ENCODE peak calls at places on chromosomes 2 and 18, in four cellular contexts. One of them, this sample, is unnamed.

GRCh38 chr2:134839649-134840048 is 1.2 kb downstream of the ACMSD start:
- DNase-seq in HCT116: no peak
- DNase-seq in H1: no peak
- DNase-seq in HepG2: no peak
- DNase-seq in this sample: no peak

GRCh38 chr2:200399636-200400035 is 93.1 kb downstream of the SPATS2L start:
- DNase-seq in HCT116: no peak
- DNase-seq in H1: no peak
- DNase-seq in HepG2: no peak
- DNase-seq in this sample: no peak

GRCh38 chr2:143264851-143265250 is 135.6 kb downstream of the ARHGAP15 start:
- DNase-seq in HCT116: no peak
- DNase-seq in H1: no peak
- DNase-seq in HepG2: no peak
- DNase-seq in this sample: no peak

GRCh38 chr2:149094217-149095015 is 55.9 kb downstream of the LYPD6B start:
- DNase-seq in HCT116: no peak
- DNase-seq in H1: no peak
- DNase-seq in HepG2: no peak
- DNase-seq in this sample: no peak

GRCh38 chr2:65913914-65914786 is 481.8 kb upstream of the SPRED2 start:
- DNase-seq in HCT116: no peak
- DNase-seq in H1: no peak
- DNase-seq in HepG2: no peak
- DNase-seq in this sample: no peak

GRCh38 chr18:60130289-60130688 is 230.5 kb downstream of the PMAIP1 start:
- DNase-seq in HCT116: no peak
- DNase-seq in H1: no peak
- DNase-seq in HepG2: no peak
- DNase-seq in this sample: peak

GRCh38 chr2:178271629-178272333 is 77.5 kb downstream of the OSBPL6 start:
- DNase-seq in HCT116: no peak
- DNase-seq in H1: no peak
- DNase-seq in HepG2: no peak
- DNase-seq in this sample: no peak

GRCh38 chr2:216015722-216016464 is 2.5 kb upstream of the MREG start:
- DNase-seq in HCT116: no peak
- DNase-seq in H1: no peak
- DNase-seq in HepG2: no peak
- DNase-seq in this sample: peak

GRCh38 chr18:12478269-12479057 is 70.7 kb downstream of the PRELID3A start:
- DNase-seq in HCT116: no peak
- DNase-seq in H1: no peak
- DNase-seq in HepG2: no peak
- DNase-seq in this sample: no peak

GRCh38 chr2:109351164-109351756 is 222.3 kb downstream of the SH3RF3 start:
- DNase-seq in HCT116: no peak
- DNase-seq in H1: peak
- DNase-seq in HepG2: no peak
- DNase-seq in this sample: no peak

GRCh38 chr2:113978524-113979171 is 88.8 kb downstream of the ACTR3 start:
- DNase-seq in HCT116: no peak
- DNase-seq in H1: no peak
- DNase-seq in HepG2: no peak
- DNase-seq in this sample: no peak
- TF ChIP-seq SP1 in HCT116: no peak
- TF ChIP-seq SP1 in H1: no peak
- TF ChIP-seq SP1 in HepG2: no peak
- TF ChIP-seq SP1 in this sample: no peak

DNA sequence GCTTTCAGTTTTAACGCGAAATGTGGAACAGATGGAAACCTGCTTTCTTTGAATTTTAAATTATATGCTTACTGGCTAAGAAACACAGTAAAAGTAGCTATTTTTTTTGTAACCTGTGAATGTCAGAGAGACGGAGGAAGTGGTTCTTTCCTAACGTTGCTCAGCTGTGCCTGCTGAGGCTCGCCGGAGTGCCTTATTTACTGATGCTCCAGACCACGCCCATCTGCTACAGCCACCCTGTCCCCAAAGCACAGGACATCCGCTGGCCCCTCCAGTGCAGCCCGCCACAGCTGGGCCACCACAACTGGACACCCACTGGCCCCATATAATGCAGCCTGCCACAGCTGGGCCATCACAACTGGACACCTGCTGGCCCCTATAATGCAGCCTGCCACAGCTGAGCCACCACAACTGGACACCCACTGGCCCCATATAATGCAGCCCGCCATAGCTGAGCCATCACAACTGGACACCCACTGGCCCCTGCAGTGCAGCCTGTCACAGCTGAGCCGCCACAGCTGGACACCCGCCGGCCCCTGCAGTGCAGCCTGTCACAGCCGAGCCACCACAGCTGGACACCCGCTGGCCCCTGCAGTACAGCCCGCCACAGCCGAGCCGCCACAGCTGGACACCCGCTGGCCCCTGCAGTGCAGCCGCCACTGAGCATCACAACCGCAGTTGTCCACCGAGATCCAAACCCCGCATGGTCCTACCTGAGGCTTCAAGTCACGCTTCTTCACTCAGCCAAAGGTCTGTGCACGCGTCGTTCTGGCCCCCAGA is 134.4 kb downstream of the PXDN start:
- DNase-seq in HCT116: no peak
- DNase-seq in H1: no peak
- DNase-seq in HepG2: no peak
- DNase-seq in this sample: no peak
- TF ChIP-seq FOSL1 in HCT116: no peak
- TF ChIP-seq FOSL1 in H1: no peak
- TF ChIP-seq FOSL1 in HepG2: no peak
- TF ChIP-seq FOSL1 in this sample: no peak

GRCh38 chr2:164068063-164068462 is 332.3 kb upstream of the FIGN start:
- DNase-seq in HCT116: no peak
- DNase-seq in H1: no peak
- DNase-seq in HepG2: no peak
- DNase-seq in this sample: no peak

GRCh38 chr2:164069542-164069941 is 333.7 kb upstream of the FIGN start:
- DNase-seq in HCT116: no peak
- DNase-seq in H1: no peak
- DNase-seq in HepG2: no peak
- DNase-seq in this sample: no peak

GRCh38 chr2:164079258-164079657 is 343.4 kb upstream of the FIGN start:
- DNase-seq in HCT116: no peak
- DNase-seq in H1: no peak
- DNase-seq in HepG2: no peak
- DNase-seq in this sample: no peak

GRCh38 chr2:164073053-164073757 is 337.4 kb upstream of the FIGN start:
- DNase-seq in HCT116: no peak
- DNase-seq in H1: no peak
- DNase-seq in HepG2: no peak
- DNase-seq in this sample: no peak

GRCh38 chr2:164073758-164074094 is 337.9 kb upstream of the FIGN start:
- DNase-seq in HCT116: no peak
- DNase-seq in H1: no peak
- DNase-seq in HepG2: no peak
- DNase-seq in this sample: no peak
- TF ChIP-seq SP1 in HCT116: no peak
- TF ChIP-seq SP1 in H1: no peak
- TF ChIP-seq SP1 in HepG2: no peak
- TF ChIP-seq SP1 in this sample: no peak

GRCh38 chr2:72946466-72946865 is 29.1 kb downstream of the EMX1 start:
- DNase-seq in HCT116: no peak
- DNase-seq in H1: no peak
- DNase-seq in HepG2: no peak
- DNase-seq in this sample: no peak

GRCh38 chr2:72943540-72944395 is 26.4 kb downstream of the EMX1 start:
- DNase-seq in HCT116: no peak
- DNase-seq in H1: no peak
- DNase-seq in HepG2: peak
- DNase-seq in this sample: no peak

GRCh38 chr2:72947947-72948346 is 30.6 kb downstream of the EMX1 start:
- DNase-seq in HCT116: no peak
- DNase-seq in H1: no peak
- DNase-seq in HepG2: no peak
- DNase-seq in this sample: no peak

GRCh38 chr2:72944804-72945449 is 27.6 kb downstream of the EMX1 start:
- DNase-seq in HCT116: no peak
- DNase-seq in H1: no peak
- DNase-seq in HepG2: no peak
- DNase-seq in this sample: no peak

GRCh38 chr2:72945450-72946019 is 28.2 kb downstream of the EMX1 start:
- DNase-seq in HCT116: no peak
- DNase-seq in H1: no peak
- DNase-seq in HepG2: no peak
- DNase-seq in this sample: no peak
- TF ChIP-seq FOSL1 in HCT116: no peak
- TF ChIP-seq FOSL1 in H1: no peak
- TF ChIP-seq FOSL1 in HepG2: no peak
- TF ChIP-seq FOSL1 in this sample: no peak

GRCh38 chr2:69185807-69186206 is 172.8 kb downstream of the ANTXR1 start:
- DNase-seq in HCT116: no peak
- DNase-seq in H1: no peak
- DNase-seq in HepG2: no peak
- DNase-seq in this sample: no peak
- TF ChIP-seq SP1 in HCT116: no peak
- TF ChIP-seq SP1 in H1: no peak
- TF ChIP-seq SP1 in HepG2: no peak
- TF ChIP-seq SP1 in this sample: no peak

DNA sequence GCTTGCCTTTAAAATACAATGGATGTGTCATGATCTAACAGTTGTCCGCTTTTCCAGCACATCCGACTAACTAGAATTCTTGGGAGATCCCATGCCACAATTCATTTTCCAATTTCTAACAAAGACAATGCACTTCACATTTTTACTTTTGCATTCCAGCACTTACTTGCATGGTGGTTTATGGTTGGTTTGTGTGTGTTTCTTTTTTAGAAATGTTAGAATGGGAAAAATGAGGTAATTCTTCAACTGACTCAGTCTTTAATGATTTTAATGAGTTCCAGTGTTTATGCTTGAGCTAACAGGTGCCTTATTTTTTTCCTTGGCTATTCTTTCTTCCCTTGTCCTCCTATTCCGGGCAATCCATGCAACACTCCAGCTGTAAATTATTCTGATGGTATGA is 46.5 kb downstream of the SLC8A1 start:
- DNase-seq in HCT116: no peak
- DNase-seq in H1: no peak
- DNase-seq in HepG2: no peak
- DNase-seq in this sample: no peak
- TF ChIP-seq FOSL1 in HCT116: no peak
- TF ChIP-seq FOSL1 in H1: no peak
- TF ChIP-seq FOSL1 in HepG2: no peak
- TF ChIP-seq FOSL1 in this sample: no peak

GRCh38 chr2:95761556-95761955 is 169.8 kb downstream of the TRIM43 start:
- DNase-seq in HCT116: no peak
- DNase-seq in H1: no peak
- DNase-seq in HepG2: no peak
- DNase-seq in this sample: no peak

GRCh38 chr2:95760839-95761525 is 169.2 kb downstream of the TRIM43 start:
- DNase-seq in HCT116: peak
- DNase-seq in H1: no peak
- DNase-seq in HepG2: no peak
- DNase-seq in this sample: peak

GRCh38 chr2:95759481-95760246 is 167.9 kb downstream of the TRIM43 start:
- DNase-seq in HCT116: no peak
- DNase-seq in H1: no peak
- DNase-seq in HepG2: no peak
- DNase-seq in this sample: no peak

DNA sequence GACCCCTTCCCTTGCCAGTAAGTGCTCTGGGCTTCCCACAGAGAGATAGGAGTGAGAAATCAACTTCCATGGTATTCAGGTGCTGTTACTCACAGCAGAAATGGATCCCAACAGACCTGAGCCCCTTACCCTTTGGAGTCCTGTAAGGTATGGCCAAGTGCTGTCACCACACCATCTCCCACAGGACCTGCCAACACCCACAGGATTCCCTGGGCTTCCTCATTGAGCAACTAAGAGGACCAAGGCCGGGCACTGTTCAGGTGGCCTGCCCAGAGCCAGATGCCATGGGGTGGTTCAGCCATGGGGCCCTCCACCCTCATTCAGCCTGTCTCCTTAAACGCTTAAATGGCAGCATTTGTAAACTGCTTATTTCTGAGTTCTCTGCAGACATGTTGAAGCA is 166.2 kb downstream of the TRIM43 start:
- DNase-seq in HCT116: no peak
- DNase-seq in H1: no peak
- DNase-seq in HepG2: no peak
- DNase-seq in this sample: no peak
- TF ChIP-seq SP1 in HCT116: no peak
- TF ChIP-seq SP1 in H1: no peak
- TF ChIP-seq SP1 in HepG2: no peak
- TF ChIP-seq SP1 in this sample: no peak